ENCODE peak calls at places on chromosomes 11 and 22, in eight cellular contexts. V is activated gamma-delta T cell treated with Interleukin-2 at 50 U/mL for 16 hours; X is BE2C; Q is activated T-cell treated with anti-CD3 and anti-CD28 coated beads for 4 hours; U is MG63; P is NCI-H2107; W is Calu3; B is CD4-positive, alpha-beta memory T cell. Y is an unnamed sample.

GRCh38 chr11:106463154-106463553 is 385.7 kb downstream of the AASDHPPT start:
- DNase-seq in X (no peak), P (no peak), U (no peak), V (no peak), B (no peak), W (no peak), Q (no peak), Y (no peak)

GRCh38 chr11:68872216-68873003 is 30.7 kb upstream of the CPT1A start:
- DNase-seq in V (no peak), P (no peak), U (no peak), Q (no peak), B (no peak), W (no peak), X (no peak), Y (no peak)

GRCh38 chr11:58498464-58498863 is 9.4 kb downstream of the OR5B21 start:
- DNase-seq in X (no peak), V (peak; percentile 22), B (no peak), W (no peak), U (no peak), P (no peak), Q (no peak), Y (no peak)

GRCh38 chr22:23708270-23708669 is 17.5 kb downstream of the RGL4 start:
- DNase-seq in W (no peak), X (no peak), Q (no peak), U (no peak), P (no peak), V (no peak), B (no peak), Y (no peak)

GRCh38 chr11:63523151-63523550 is 13.5 kb upstream of the PLAAT4 start:
- DNase-seq in X (no peak), U (no peak), W (no peak), B (no peak), P (no peak), Q (no peak), V (no peak), Y (no peak)

GRCh38 chr11:540583-541432 is 3.5 kb downstream of the LRRC56 start:
- DNase-seq in U (no peak), V (no peak), B (no peak), W (no peak), X (no peak), P (no peak), Q (no peak), Y (no peak)

GRCh38 chr22:49051491-49052022 is 776.1 kb downstream of the BRD1 start:
- DNase-seq in P (no peak), W (no peak), Q (no peak), U (no peak), X (no peak), V (no peak), B (no peak), Y (no peak)

GRCh38 chr11:126968915-126969314 is 31.7 kb downstream of the KIRREL3 start:
- DNase-seq in W (no peak), X (no peak), B (no peak), V (no peak), Q (no peak), U (no peak), P (no peak), Y (peak; percentile 61)

GRCh38 chr22:46050916-46051614 is 74.1 kb upstream of the WNT7B start:
- DNase-seq in W (no peak), Q (no peak), V (no peak), P (no peak), U (no peak), B (no peak), X (peak; percentile 4), Y (no peak)

GRCh38 chr11:75856912-75857311 is 41.9 kb downstream of the UVRAG start:
- DNase-seq in W (no peak), V (no peak), B (no peak), U (no peak), X (no peak), P (no peak), Q (no peak), Y (no peak)

GRCh38 chr11:68266121-68266891 is 5.5 kb downstream of the C11orf24 start:
- DNase-seq in P (no peak), U (no peak), Q (no peak), V (no peak), B (no peak), W (no peak), X (no peak), Y (no peak)

GRCh38 chr22:48955351-48956311 is 872.0 kb downstream of the BRD1 start:
- DNase-seq in U (no peak), P (no peak), Q (no peak), V (peak; percentile 2), B (no peak), X (no peak), W (no peak), Y (no peak)

GRCh38 chr22:32677876-32678275 is 123.6 kb upstream of the TIMP3 start:
- DNase-seq in W (no peak), U (no peak), P (no peak), B (no peak), V (no peak), X (no peak), Q (no peak), Y (no peak)

GRCh38 chr11:57791321-57792059 is 29.9 kb downstream of the CTNND1 start:
- DNase-seq in B (no peak), W (peak; percentile 79), U (no peak), Q (no peak), X (no peak), V (no peak), P (no peak), Y (no peak)

Y was measured in caudate nucleus.